ENCODE peak calls at places on chromosomes 12 and 14, in five cellular contexts. One of them, this sample, is unnamed.

GRCh38 chr14:102902523-102903247 is 19.8 kb upstream of the AMN start:
- ATAC-seq in GM12878: no peak
- ATAC-seq in upper lobe of left lung: no peak
- ATAC-seq in HepG2: no peak
- ATAC-seq in A549: no peak
- ATAC-seq in this sample: no peak

GRCh38 chr12:3218150-3218845 is 141.1 kb downstream of the TSPAN9 start:
- ATAC-seq in GM12878: no peak
- ATAC-seq in upper lobe of left lung: no peak
- ATAC-seq in HepG2: no peak
- ATAC-seq in A549: peak; percentile 29
- ATAC-seq in this sample: peak; percentile 87

GRCh38 chr12:50706606-50707005 is 57.3 kb upstream of the ATF1 start:
- ATAC-seq in GM12878: no peak
- ATAC-seq in upper lobe of left lung: no peak
- ATAC-seq in HepG2: no peak
- ATAC-seq in A549: no peak
- ATAC-seq in this sample: no peak

GRCh38 chr12:62581288-62582064 is 114.8 kb downstream of the MON2 start:
- ATAC-seq in GM12878: peak; percentile 87
- ATAC-seq in upper lobe of left lung: no peak
- ATAC-seq in HepG2: peak; percentile 85
- ATAC-seq in A549: peak; percentile 94
- ATAC-seq in this sample: peak; percentile 62

GRCh38 chr12:75666980-75667359 is 155.6 kb upstream of the KRR1 start:
- ATAC-seq in GM12878: no peak
- ATAC-seq in upper lobe of left lung: no peak
- ATAC-seq in HepG2: peak; percentile 77
- ATAC-seq in A549: peak; percentile 29
- ATAC-seq in this sample: no peak

GRCh38 chr14:93952829-93953228 is 23.5 kb downstream of the ASB2 start:
- ATAC-seq in GM12878: no peak
- ATAC-seq in upper lobe of left lung: no peak
- ATAC-seq in HepG2: no peak
- ATAC-seq in A549: no peak
- ATAC-seq in this sample: peak; percentile 13

GRCh38 chr12:96241484-96242256 is 47.5 kb downstream of the ELK3 start:
- ATAC-seq in GM12878: no peak
- ATAC-seq in upper lobe of left lung: peak; percentile 89
- ATAC-seq in HepG2: no peak
- ATAC-seq in A549: peak; percentile 31
- ATAC-seq in this sample: peak; percentile 81

GRCh38 chr12:62676521-62677307 is 210.1 kb downstream of the MON2 start:
- ATAC-seq in GM12878: no peak
- ATAC-seq in upper lobe of left lung: no peak
- ATAC-seq in HepG2: peak; percentile 18
- ATAC-seq in A549: no peak
- ATAC-seq in this sample: no peak

GRCh38 chr14:49553892-49554291 is 32.3 kb downstream of the RPS29 start:
- ATAC-seq in GM12878: no peak
- ATAC-seq in upper lobe of left lung: no peak
- ATAC-seq in HepG2: no peak
- ATAC-seq in A549: no peak
- ATAC-seq in this sample: no peak

GRCh38 chr14:104864267-104865068 is 600 bp upstream of the CEP170B start:
- ATAC-seq in GM12878: no peak
- ATAC-seq in upper lobe of left lung: peak; percentile 74
- ATAC-seq in HepG2: peak; percentile 83
- ATAC-seq in A549: peak; percentile 64
- ATAC-seq in this sample: peak; percentile 16

GRCh38 chr14:103711516-103712431 is 3.5 kb downstream of the XRCC3 start:
- ATAC-seq in GM12878: no peak
- ATAC-seq in upper lobe of left lung: peak; percentile 5
- ATAC-seq in HepG2: no peak
- ATAC-seq in A549: no peak
- ATAC-seq in this sample: no peak

GRCh38 chr12:84361651-84362551 is 550.7 kb downstream of the SLC6A15 start:
- ATAC-seq in GM12878: no peak
- ATAC-seq in upper lobe of left lung: peak; percentile 20
- ATAC-seq in HepG2: no peak
- ATAC-seq in A549: no peak
- ATAC-seq in this sample: no peak

GRCh38 chr12:124524231-124524925 is 43.0 kb downstream of the NCOR2 start:
- ATAC-seq in GM12878: no peak
- ATAC-seq in upper lobe of left lung: no peak
- ATAC-seq in HepG2: no peak
- ATAC-seq in A549: no peak
- ATAC-seq in this sample: no peak

GRCh38 chr12:51087818-51088217 is 4.4 kb upstream of the CSRNP2 start:
- ATAC-seq in GM12878: peak; percentile 54
- ATAC-seq in upper lobe of left lung: no peak
- ATAC-seq in HepG2: no peak
- ATAC-seq in A549: no peak
- ATAC-seq in this sample: no peak

GRCh38 chr12:123427036-123427769 is 9.3 kb downstream of the RILPL2 start:
- ATAC-seq in GM12878: peak; percentile 90
- ATAC-seq in upper lobe of left lung: no peak
- ATAC-seq in HepG2: no peak
- ATAC-seq in A549: no peak
- ATAC-seq in this sample: no peak

GRCh38 chr12:116759783-116760581 is 21.9 kb downstream of the RNFT2 start:
- ATAC-seq in GM12878: peak; percentile 99
- ATAC-seq in upper lobe of left lung: no peak
- ATAC-seq in HepG2: no peak
- ATAC-seq in A549: peak; percentile 27
- ATAC-seq in this sample: no peak

GRCh38 chr12:121992059-121992879 is 29.4 kb upstream of the BCL7A start:
- ATAC-seq in GM12878: peak; percentile 89
- ATAC-seq in upper lobe of left lung: peak; percentile 93
- ATAC-seq in HepG2: peak; percentile 65
- ATAC-seq in A549: peak; percentile 95
- ATAC-seq in this sample: no peak

GRCh38 chr12:108828774-108829173 is 28.6 kb downstream of the SSH1 start:
- ATAC-seq in GM12878: peak; percentile 13
- ATAC-seq in upper lobe of left lung: no peak
- ATAC-seq in HepG2: no peak
- ATAC-seq in A549: no peak
- ATAC-seq in this sample: no peak

DNA sequence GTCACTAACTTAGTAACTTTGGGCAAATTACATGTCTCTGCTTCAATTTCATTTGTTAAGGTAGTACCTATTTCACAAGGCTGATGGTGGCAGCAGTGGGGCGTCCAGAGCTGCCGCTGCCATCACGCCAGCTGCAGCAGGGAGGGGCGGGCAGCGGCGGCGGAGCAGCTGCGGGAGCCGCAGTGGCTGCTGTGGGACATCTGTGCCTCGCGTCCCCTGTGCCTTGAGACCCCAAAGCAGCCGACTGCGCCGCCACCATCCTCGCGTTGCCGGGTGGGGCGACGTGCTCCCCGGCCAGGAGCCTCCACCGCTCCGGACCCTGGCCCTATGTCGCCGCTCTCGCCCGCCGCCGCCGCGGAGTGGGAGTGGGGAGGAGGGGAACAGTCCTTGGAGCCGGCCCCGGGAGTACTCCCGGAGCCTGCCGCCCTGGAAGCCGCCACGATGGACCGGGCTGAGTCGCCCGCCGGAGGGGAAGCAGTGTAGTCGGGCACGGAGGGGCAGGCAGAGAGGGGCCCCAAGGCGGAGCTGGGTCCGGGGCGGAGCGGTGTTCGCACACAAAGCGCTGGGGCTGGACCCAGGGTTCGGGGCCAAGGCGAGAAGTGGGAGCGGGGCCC is 51.4 kb downstream of the A2M start:
- ATAC-seq in GM12878: no peak
- ATAC-seq in upper lobe of left lung: peak; percentile 79
- ATAC-seq in HepG2: peak; percentile 42
- ATAC-seq in A549: peak; percentile 88
- ATAC-seq in this sample: peak; percentile 77
- TF ChIP-seq EP300 in GM12878: no peak
- TF ChIP-seq EP300 in upper lobe of left lung: no peak
- TF ChIP-seq EP300 in HepG2: no peak
- TF ChIP-seq EP300 in A549: no peak
- TF ChIP-seq EP300 in this sample: no peak

DNA sequence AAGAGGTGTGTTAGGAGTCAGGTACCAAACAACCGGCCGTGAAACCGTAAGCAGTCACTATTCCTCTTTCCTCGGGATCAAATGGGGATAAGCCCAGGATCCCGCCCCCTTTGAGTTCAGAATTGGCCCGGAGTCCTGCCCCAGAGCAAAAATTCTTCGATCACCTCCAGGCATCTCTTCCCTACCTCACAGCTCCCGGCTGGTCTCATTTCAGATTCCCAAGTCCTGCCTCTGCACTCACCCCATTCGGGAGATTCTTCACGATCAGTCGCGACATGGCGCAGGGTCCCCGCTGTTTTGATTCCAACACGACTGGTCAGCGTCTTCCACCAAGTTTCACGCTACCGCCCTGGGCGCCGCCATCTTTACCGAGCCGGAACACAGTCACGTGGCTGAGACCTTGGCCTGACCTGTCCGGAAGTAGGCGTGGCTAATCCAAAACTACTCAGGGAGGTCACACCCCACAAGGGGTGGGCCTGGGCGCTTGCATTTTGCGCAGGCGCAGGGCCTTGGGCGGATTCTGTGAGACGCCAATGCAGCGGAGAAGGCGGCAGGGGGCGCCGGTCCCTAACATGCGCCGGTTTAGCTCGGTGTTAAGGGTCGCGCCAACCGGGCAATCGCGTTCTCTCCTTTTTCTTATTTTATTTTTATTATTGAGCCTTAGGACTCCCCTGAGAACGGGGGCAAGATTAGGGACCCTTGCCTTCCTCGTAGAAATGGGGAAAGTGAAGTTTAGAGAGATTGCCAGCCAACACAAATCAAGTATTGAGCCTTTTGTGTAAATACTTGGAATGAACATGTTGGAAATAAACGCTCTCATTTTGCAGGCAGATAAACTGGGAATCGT is at the start of gene RBM19:
- ATAC-seq in GM12878: peak; percentile 90
- ATAC-seq in upper lobe of left lung: peak; percentile 100
- ATAC-seq in HepG2: peak; percentile 97
- ATAC-seq in A549: peak; percentile 98
- ATAC-seq in this sample: peak; percentile 100
- TF ChIP-seq EP300 in GM12878: no peak
- TF ChIP-seq EP300 in upper lobe of left lung: no peak
- TF ChIP-seq EP300 in HepG2: no peak
- TF ChIP-seq EP300 in A549: no peak
- TF ChIP-seq EP300 in this sample: no peak

GRCh38 chr14:91320266-91320665 is 75.8 kb upstream of the GPR68 start:
- ATAC-seq in GM12878: no peak
- ATAC-seq in upper lobe of left lung: no peak
- ATAC-seq in HepG2: no peak
- ATAC-seq in A549: no peak
- ATAC-seq in this sample: no peak

GRCh38 chr14:91315844-91316267 is 71.4 kb upstream of the GPR68 start:
- ATAC-seq in GM12878: peak; percentile 93
- ATAC-seq in upper lobe of left lung: no peak
- ATAC-seq in HepG2: no peak
- ATAC-seq in A549: no peak
- ATAC-seq in this sample: no peak

GRCh38 chr14:91316761-91317160 is 72.3 kb upstream of the GPR68 start:
- ATAC-seq in GM12878: no peak
- ATAC-seq in upper lobe of left lung: no peak
- ATAC-seq in HepG2: no peak
- ATAC-seq in A549: no peak
- ATAC-seq in this sample: no peak

GRCh38 chr14:91318911-91319310 is 74.4 kb upstream of the GPR68 start:
- ATAC-seq in GM12878: no peak
- ATAC-seq in upper lobe of left lung: no peak
- ATAC-seq in HepG2: no peak
- ATAC-seq in A549: no peak
- ATAC-seq in this sample: no peak

GRCh38 chr14:91317381-91318313 is 73.1 kb upstream of the GPR68 start:
- ATAC-seq in GM12878: peak; percentile 22
- ATAC-seq in upper lobe of left lung: peak; percentile 77
- ATAC-seq in HepG2: no peak
- ATAC-seq in A549: peak; percentile 32
- ATAC-seq in this sample: peak; percentile 66
- TF ChIP-seq EP300 in GM12878: no peak
- TF ChIP-seq EP300 in upper lobe of left lung: no peak
- TF ChIP-seq EP300 in HepG2: no peak
- TF ChIP-seq EP300 in A549: no peak
- TF ChIP-seq EP300 in this sample: no peak

DNA sequence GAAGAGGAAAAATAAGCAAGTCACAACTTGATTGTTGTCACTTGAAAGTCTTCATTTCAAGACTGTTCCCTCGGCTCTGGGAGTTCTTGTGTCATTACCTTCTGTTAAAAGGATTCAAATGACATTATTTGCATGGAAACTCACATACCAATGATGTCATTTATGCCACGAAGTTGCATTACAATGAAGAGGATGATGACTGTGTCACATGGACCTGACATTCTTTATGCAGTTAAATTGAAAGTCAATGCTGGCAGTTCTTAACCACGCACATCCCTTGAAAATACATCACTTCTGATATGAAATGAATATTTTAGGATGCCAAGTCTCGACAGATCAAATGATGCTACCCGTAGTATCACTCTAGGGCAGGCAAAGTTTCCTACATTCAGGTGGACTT is 1069.5 kb downstream of the VRK1 start:
- ATAC-seq in GM12878: no peak
- ATAC-seq in upper lobe of left lung: no peak
- ATAC-seq in HepG2: no peak
- ATAC-seq in A549: no peak
- ATAC-seq in this sample: no peak
- TF ChIP-seq EP300 in GM12878: no peak
- TF ChIP-seq EP300 in upper lobe of left lung: no peak
- TF ChIP-seq EP300 in HepG2: no peak
- TF ChIP-seq EP300 in A549: no peak
- TF ChIP-seq EP300 in this sample: no peak

This sample was measured in gastroesophageal sphincter.